ENCODE peak calls at places on chromosomes 16 and 17, in nine cellular contexts. C is CD8-positive, alpha-beta T cell; Z is uterus; J is H1; O is heart left ventricle; K is GM23248; Y is cardiac fibroblast; L is stomach; F is keratinocyte. P is an unnamed sample.

GRCh38 chr16:72875291-72876036 is 172.5 kb downstream of the ZFHX3 start:
- DNase-seq in C (no peak), K (no peak), L (no peak), Z (no peak), F (no peak), O (no peak), Y (no peak), J (no peak), P (no peak)

GRCh38 chr17:30372755-30373154 is 6.0 kb upstream of the CPD start:
- DNase-seq in O (no peak), K (peak; percentile 87), J (no peak), C (no peak), L (no peak), Z (no peak), F (peak; percentile 75), Y (no peak), P (no peak)

GRCh38 chr17:945672-946071 is 33.9 kb downstream of the NXN start:
- DNase-seq in F (no peak), Y (no peak), K (no peak), L (no peak), Z (no peak), C (no peak), O (peak; percentile 24), J (no peak), P (no peak)

GRCh38 chr16:2035431-2036199 is 8.9 kb downstream of the NHERF2 start:
- DNase-seq in L (peak; percentile 85), K (peak; percentile 88), Z (peak; percentile 66), C (no peak), Y (peak; percentile 82), O (peak; percentile 79), F (no peak), J (no peak), P (no peak)

GRCh38 chr17:49565948-49566491 is 9.7 kb upstream of the NXPH3 start:
- DNase-seq in Z (peak; percentile 89), F (no peak), J (no peak), Y (peak; percentile 80), O (no peak), L (peak; percentile 87), K (no peak), C (no peak), P (no peak)

GRCh38 chr17:38589462-38590114 is 16.2 kb downstream of the SRCIN1 start:
- DNase-seq in O (no peak), K (no peak), C (no peak), Y (no peak), F (no peak), L (no peak), Z (no peak), J (no peak), P (no peak)

GRCh38 chr16:11232852-11233726 is 22.9 kb downstream of the SOCS1 start:
- DNase-seq in J (no peak), L (peak; percentile 64), F (no peak), Z (no peak), Y (no peak), C (peak; percentile 76), O (peak; percentile 79), K (no peak), P (peak; percentile 85)

GRCh38 chr16:8173111-8173644 is 417.1 kb downstream of the TMEM114 start:
- DNase-seq in K (peak; percentile 79), Z (peak; percentile 14), O (peak; percentile 73), C (no peak), Y (peak; percentile 27), J (peak; percentile 72), F (peak; percentile 7), L (peak; percentile 71), P (no peak)

GRCh38 chr17:18362509-18363020 is 785 bp downstream of the SHMT1 start:
- DNase-seq in L (peak; percentile 64), J (no peak), Z (peak; percentile 51), F (no peak), O (peak; percentile 76), Y (peak; percentile 36), C (no peak), K (peak; percentile 12), P (peak; percentile 18)

GRCh38 chr16:54940279-54940604 is 9.6 kb downstream of the IRX5 start:
- DNase-seq in Y (no peak), F (no peak), L (no peak), Z (no peak), C (no peak), O (no peak), K (no peak), J (no peak), P (no peak)

GRCh38 chr17:40327735-40328385 is 18.9 kb downstream of the RARA start:
- DNase-seq in J (no peak), Z (no peak), O (peak; percentile 71), L (no peak), C (no peak), F (no peak), K (peak; percentile 66), Y (peak; percentile 59), P (no peak)

GRCh38 chr17:10046786-10047609 is 141.9 kb upstream of the RCVRN start:
- DNase-seq in O (no peak), L (no peak), Y (no peak), F (no peak), J (no peak), Z (no peak), K (no peak), C (no peak), P (peak; percentile 65)
- H3K4me3 ChIP-seq in O (no peak overlapping the region), L (no peak overlapping the region), Y (no peak overlapping the region), F (no peak overlapping the region), J (no peak overlapping the region), Z (no peak overlapping the region), K (no peak overlapping the region), C (no peak overlapping the region), P (peak overlapping the region; percentile 56)

DNA sequence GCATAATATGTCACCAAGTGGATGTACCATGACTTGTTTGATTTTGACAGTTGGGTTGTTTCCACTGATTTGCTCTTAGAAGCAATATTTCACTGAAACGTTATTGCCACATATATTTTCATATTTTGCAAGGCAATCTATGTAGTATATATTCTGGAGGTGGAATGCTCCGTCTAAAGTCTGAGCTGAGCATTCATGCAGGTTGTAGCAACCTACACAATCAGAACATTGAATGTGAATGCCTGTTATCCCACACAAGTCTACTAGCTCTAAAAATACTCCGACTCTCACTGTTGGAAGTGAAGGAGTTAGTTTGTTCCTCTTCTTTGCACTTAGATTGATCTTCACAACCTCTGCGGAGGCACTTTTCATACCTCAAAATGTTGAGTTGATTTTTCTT is 383.2 kb upstream of the EEF2KMT start:
- DNase-seq in K (no peak), Y (no peak), F (no peak), C (no peak), Z (no peak), L (no peak), J (no peak), O (no peak), P (no peak)
- H3K4me3 ChIP-seq in K (no peak overlapping the region), Y (no peak overlapping the region), F (no peak overlapping the region), C (no peak overlapping the region), Z (no peak overlapping the region), L (no peak overlapping the region), J (no peak overlapping the region), O (no peak overlapping the region), P (no peak overlapping the region)

DNA sequence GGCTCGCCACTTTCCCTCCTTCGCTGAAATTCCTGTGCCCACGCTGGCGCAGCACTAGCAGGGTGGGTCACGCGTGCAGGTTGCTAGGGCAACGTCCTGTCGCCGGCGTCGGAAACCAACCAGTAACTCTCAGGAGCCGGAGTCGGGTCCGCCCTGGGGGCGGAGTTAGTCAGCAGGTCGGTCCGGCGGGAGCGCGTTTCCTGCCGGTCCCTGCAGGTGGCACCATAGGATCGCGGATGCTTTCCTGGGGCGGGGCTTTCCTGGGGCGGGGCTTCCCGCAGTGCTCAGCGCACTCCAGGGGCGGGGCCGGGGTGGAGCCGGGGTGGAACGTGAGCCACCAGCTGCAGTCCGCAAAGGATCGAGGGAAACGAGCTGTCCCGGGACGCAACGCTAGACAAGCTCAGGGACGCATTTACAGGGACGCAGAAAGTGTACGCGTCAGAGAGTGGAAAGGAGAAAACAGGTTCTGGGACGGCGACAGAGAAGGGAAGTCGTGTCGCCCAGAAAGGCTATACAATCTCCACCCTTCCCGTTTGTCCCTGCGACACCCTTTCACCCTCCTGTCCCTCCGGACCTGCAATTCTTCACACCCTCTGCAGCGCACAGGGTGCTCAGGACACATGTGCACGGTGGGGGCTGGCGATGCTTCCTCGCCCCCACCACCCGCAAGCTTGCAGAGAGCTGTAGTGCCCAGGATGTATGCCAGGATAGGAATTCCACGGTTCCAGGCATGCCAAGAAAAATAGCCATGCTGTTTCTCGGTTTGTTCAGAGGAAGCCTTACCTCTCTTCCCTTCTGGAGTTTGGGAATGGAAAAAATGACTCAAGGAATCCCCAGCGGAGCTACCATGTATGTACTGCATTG is 12.3 kb downstream of the COPZ2 start:
- DNase-seq in L (peak; percentile 98), K (peak; percentile 99), O (peak; percentile 99), Y (peak; percentile 98), C (peak; percentile 96), Z (peak; percentile 97), F (peak; percentile 89), J (peak; percentile 91), P (peak; percentile 93)
- H3K4me3 ChIP-seq in L (peak overlapping the region; percentile 50), K (peak overlapping the region; percentile 78), O (peak overlapping the region; percentile 33), Y (peak overlapping the region; percentile 52), C (peak overlapping the region; percentile 60), Z (peak overlapping the region; percentile 40), F (peak overlapping the region; percentile 89), J (peak overlapping the region; percentile 53), P (peak overlapping the region; percentile 65)

GRCh38 chr17:57549468-57549867 is 195.6 kb downstream of the CCDC182 start:
- DNase-seq in F (no peak), Z (no peak), Y (no peak), C (no peak), O (no peak), L (no peak), J (no peak), K (no peak), P (no peak)

GRCh38 chr17:57550671-57551315 is 194.3 kb downstream of the CCDC182 start:
- DNase-seq in Z (no peak), Y (no peak), O (no peak), F (no peak), L (no peak), K (no peak), J (no peak), C (no peak), P (no peak)

GRCh38 chr17:57551321-57552079 is 193.6 kb downstream of the CCDC182 start:
- DNase-seq in Z (no peak), C (peak; percentile 9), Y (no peak), L (peak; percentile 43), J (no peak), O (no peak), K (no peak), F (no peak), P (peak; percentile 79)

GRCh38 chr17:57549996-57550395 is 195.1 kb downstream of the CCDC182 start:
- DNase-seq in L (no peak), J (no peak), K (no peak), Y (no peak), O (no peak), C (no peak), Z (no peak), F (no peak), P (no peak)

DNA sequence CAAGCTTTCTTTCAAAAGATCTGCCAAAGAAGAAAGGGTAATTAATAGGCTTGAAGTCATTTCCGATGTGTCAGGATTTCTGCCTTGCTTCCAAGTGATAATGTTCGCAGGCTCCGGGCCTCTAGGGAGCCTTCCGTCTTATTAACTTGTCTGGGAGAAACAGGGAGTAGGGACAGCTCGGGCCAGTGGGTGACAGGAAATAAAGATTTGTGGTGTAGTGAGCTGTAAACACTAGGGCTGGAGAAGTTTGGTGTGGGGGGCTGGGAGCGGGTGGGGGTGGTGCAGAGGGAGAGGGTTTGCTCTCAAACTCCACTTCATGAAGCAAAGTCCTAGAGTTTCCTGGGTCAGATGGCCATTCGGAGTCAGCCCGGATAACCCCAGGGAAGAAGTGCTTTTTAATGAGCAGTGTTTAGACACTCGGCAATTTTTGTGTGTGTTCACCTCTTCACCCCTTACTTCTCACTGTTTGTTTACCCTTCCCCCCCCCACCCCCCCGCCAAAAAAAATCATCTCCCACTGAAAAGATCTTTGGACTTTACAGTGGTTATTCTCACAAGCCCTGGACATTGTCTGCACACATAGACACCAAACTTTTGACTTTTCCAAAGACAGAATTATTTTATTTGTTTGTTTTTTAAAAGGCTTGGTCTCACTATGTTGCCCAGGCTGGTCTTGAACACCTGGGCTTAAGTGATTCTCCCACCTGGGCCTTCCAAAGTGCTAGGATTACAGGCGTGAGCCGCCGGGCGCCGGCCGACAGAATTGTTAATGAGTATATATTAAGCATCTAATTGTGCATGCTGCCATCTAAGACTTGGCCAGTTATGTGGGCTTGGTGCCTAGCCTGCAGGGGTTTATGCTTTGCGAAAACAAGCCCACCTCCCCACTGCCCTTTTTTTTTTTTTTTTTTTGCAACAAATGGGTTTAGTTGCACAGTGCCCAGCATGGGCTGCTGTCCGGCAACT is 196.4 kb downstream of the CCDC182 start:
- DNase-seq in J (no peak), Y (peak; percentile 51), L (no peak), C (no peak), Z (peak; percentile 53), F (no peak), O (no peak), K (no peak), P (no peak)
- H3K4me3 ChIP-seq in J (no peak overlapping the region), Y (no peak overlapping the region), L (no peak overlapping the region), C (no peak overlapping the region), Z (no peak overlapping the region), F (no peak overlapping the region), O (no peak overlapping the region), K (no peak overlapping the region), P (no peak overlapping the region)

P was measured in GM06990.